ENCODE peak calls at places on chromosomes 13 and 19, in five cellular contexts. One of them, this sample, is unnamed. For H3K4me1 and H3K27me3, the result is how much of the 10 kb centered on the place peaks cover.

GRCh38 chr19:32876919-32877285 is 7.3 kb upstream of the SLC7A9 start:
- DNase-seq in stomach: no peak
- DNase-seq in heart right ventricle: no peak
- DNase-seq in HAP-1: no peak
- DNase-seq in GM23248: no peak
- DNase-seq in this sample: no peak

GRCh38 chr19:28176193-28176592 is 1036.8 kb downstream of the UQCRFS1 start:
- DNase-seq in HAP-1: no peak
- DNase-seq in stomach: no peak
- DNase-seq in GM23248: no peak
- DNase-seq in heart right ventricle: no peak
- DNase-seq in this sample: no peak

GRCh38 chr19:7450243-7451223 is 38.3 kb downstream of the PEX11G start:
- DNase-seq in stomach: no peak
- DNase-seq in heart right ventricle: no peak
- DNase-seq in GM23248: peak
- DNase-seq in HAP-1: no peak
- DNase-seq in this sample: no peak

GRCh38 chr19:18743281-18743825 is 47.8 kb downstream of the COMP start:
- DNase-seq in HAP-1: no peak
- DNase-seq in stomach: peak
- DNase-seq in GM23248: no peak
- DNase-seq in heart right ventricle: peak
- DNase-seq in this sample: peak

GRCh38 chr19:4557971-4558941 is 1.2 kb downstream of the SEMA6B start:
- DNase-seq in HAP-1: peak
- DNase-seq in heart right ventricle: no peak
- DNase-seq in stomach: peak
- DNase-seq in GM23248: peak
- DNase-seq in this sample: no peak

GRCh38 chr19:19446655-19447437 is 41.4 kb downstream of the GATAD2A start:
- DNase-seq in heart right ventricle: no peak
- DNase-seq in GM23248: no peak
- DNase-seq in stomach: no peak
- DNase-seq in HAP-1: no peak
- DNase-seq in this sample: no peak

GRCh38 chr13:50701469-50701868 is 142.0 kb downstream of the DLEU7 start:
- DNase-seq in stomach: no peak
- DNase-seq in HAP-1: no peak
- DNase-seq in GM23248: no peak
- DNase-seq in heart right ventricle: no peak
- DNase-seq in this sample: no peak

GRCh38 chr19:49638360-49638759 is 1.6 kb downstream of the RRAS start:
- DNase-seq in stomach: no peak
- DNase-seq in heart right ventricle: no peak
- DNase-seq in GM23248: peak
- DNase-seq in HAP-1: no peak
- DNase-seq in this sample: no peak

GRCh38 chr19:54493967-54494585 is 8.6 kb upstream of the LAIR2 start:
- DNase-seq in heart right ventricle: no peak
- DNase-seq in GM23248: no peak
- DNase-seq in stomach: no peak
- DNase-seq in HAP-1: no peak
- DNase-seq in this sample: no peak

GRCh38 chr13:49561064-49561410 is 24.3 kb downstream of the RCBTB1 start:
- DNase-seq in heart right ventricle: no peak
- DNase-seq in GM23248: no peak
- DNase-seq in stomach: no peak
- DNase-seq in HAP-1: no peak
- DNase-seq in this sample: no peak

GRCh38 chr19:58571575-58571947 is 1.6 kb downstream of the MZF1 start:
- DNase-seq in HAP-1: no peak
- DNase-seq in stomach: no peak
- DNase-seq in heart right ventricle: no peak
- DNase-seq in GM23248: no peak
- DNase-seq in this sample: no peak

GRCh38 chr13:44436589-44437337 is 63.1 kb downstream of the SERP2 start:
- DNase-seq in stomach: peak
- DNase-seq in HAP-1: peak
- DNase-seq in GM23248: peak
- DNase-seq in heart right ventricle: peak
- DNase-seq in this sample: peak

GRCh38 chr19:16476401-16476800 is 4.6 kb upstream of the EPS15L1 start:
- DNase-seq in HAP-1: no peak
- DNase-seq in GM23248: no peak
- DNase-seq in stomach: no peak
- DNase-seq in heart right ventricle: no peak
- DNase-seq in this sample: no peak

GRCh38 chr13:82717249-82717648 is 1165.0 kb downstream of the SLITRK1 start:
- DNase-seq in HAP-1: no peak
- DNase-seq in heart right ventricle: no peak
- DNase-seq in GM23248: peak
- DNase-seq in stomach: no peak
- DNase-seq in this sample: no peak

GRCh38 chr19:32324631-32325215 is 20.7 kb upstream of the ZNF507 start:
- DNase-seq in GM23248: peak
- DNase-seq in heart right ventricle: no peak
- DNase-seq in stomach: no peak
- DNase-seq in HAP-1: peak
- DNase-seq in this sample: no peak

GRCh38 chr19:30428856-30429255 is 56.7 kb downstream of the ZNF536 start:
- DNase-seq in GM23248: no peak
- DNase-seq in HAP-1: no peak
- DNase-seq in stomach: no peak
- DNase-seq in heart right ventricle: no peak
- DNase-seq in this sample: no peak

GRCh38 chr13:101977475-101977874 is 424.4 kb downstream of the FGF14 start:
- DNase-seq in GM23248: no peak
- DNase-seq in HAP-1: no peak
- DNase-seq in stomach: no peak
- DNase-seq in heart right ventricle: no peak
- DNase-seq in this sample: no peak

GRCh38 chr19:17264641-17264979 is at the start of gene USHBP1:
- DNase-seq in HAP-1: no peak
- DNase-seq in GM23248: no peak
- DNase-seq in stomach: no peak
- DNase-seq in heart right ventricle: peak
- DNase-seq in this sample: no peak

GRCh38 chr13:89393758-89394157 is 1722.6 kb downstream of the SLITRK5 start:
- DNase-seq in heart right ventricle: no peak
- DNase-seq in stomach: no peak
- DNase-seq in GM23248: no peak
- DNase-seq in HAP-1: no peak
- DNase-seq in this sample: no peak

GRCh38 chr13:27347373-27347772 is 76.7 kb downstream of the RASL11A start:
- DNase-seq in heart right ventricle: no peak
- DNase-seq in GM23248: no peak
- DNase-seq in stomach: no peak
- DNase-seq in HAP-1: no peak
- DNase-seq in this sample: no peak

GRCh38 chr19:28705008-28705407 is 507.9 kb downstream of the UQCRFS1 start:
- DNase-seq in heart right ventricle: no peak
- DNase-seq in GM23248: peak
- DNase-seq in stomach: no peak
- DNase-seq in HAP-1: no peak
- DNase-seq in this sample: no peak

GRCh38 chr13:43916828-43917227 is 37.1 kb downstream of the LACC1 start:
- DNase-seq in GM23248: no peak
- DNase-seq in HAP-1: no peak
- DNase-seq in heart right ventricle: no peak
- DNase-seq in stomach: no peak
- DNase-seq in this sample: no peak

GRCh38 chr19:39377373-39378362 is 13.2 kb downstream of the PAF1 start:
- DNase-seq in HAP-1: no peak
- DNase-seq in heart right ventricle: no peak
- DNase-seq in stomach: no peak
- DNase-seq in GM23248: peak
- DNase-seq in this sample: no peak

GRCh38 chr19:8071912-8072311 is 19.4 kb downstream of the CCL25 start:
- DNase-seq in stomach: no peak
- DNase-seq in GM23248: no peak
- DNase-seq in heart right ventricle: no peak
- DNase-seq in HAP-1: no peak
- DNase-seq in this sample: no peak

GRCh38 chr19:28239270-28239669 is 973.7 kb downstream of the UQCRFS1 start:
- DNase-seq in HAP-1: no peak
- DNase-seq in stomach: no peak
- DNase-seq in heart right ventricle: no peak
- DNase-seq in GM23248: peak
- DNase-seq in this sample: no peak

GRCh38 chr19:51724543-51724942 is 752 bp upstream of the HAS1 start:
- DNase-seq in stomach: no peak
- DNase-seq in GM23248: peak
- DNase-seq in heart right ventricle: no peak
- DNase-seq in HAP-1: no peak
- DNase-seq in this sample: no peak

GRCh38 chr19:2271516-2272103 is 10.4 kb downstream of the PEAK3 start:
- DNase-seq in HAP-1: peak
- DNase-seq in stomach: no peak
- DNase-seq in GM23248: peak
- DNase-seq in heart right ventricle: no peak
- DNase-seq in this sample: peak

GRCh38 chr19:33245948-33246728 is 20.5 kb upstream of the SLC7A10 start:
- DNase-seq in stomach: no peak
- DNase-seq in GM23248: no peak
- DNase-seq in HAP-1: no peak
- DNase-seq in heart right ventricle: peak
- DNase-seq in this sample: no peak

GRCh38 chr19:35207391-35207871 is 21.1 kb downstream of the FAM187B start:
- DNase-seq in stomach: no peak
- DNase-seq in heart right ventricle: no peak
- DNase-seq in HAP-1: no peak
- DNase-seq in GM23248: no peak
- DNase-seq in this sample: peak

GRCh38 chr19:35206379-35206778 is 22.2 kb downstream of the FAM187B start:
- DNase-seq in GM23248: no peak
- DNase-seq in heart right ventricle: no peak
- DNase-seq in stomach: no peak
- DNase-seq in HAP-1: no peak
- DNase-seq in this sample: peak

GRCh38 chr19:35206855-35207254 is 21.7 kb downstream of the FAM187B start:
- DNase-seq in HAP-1: no peak
- DNase-seq in heart right ventricle: no peak
- DNase-seq in stomach: peak
- DNase-seq in GM23248: no peak
- DNase-seq in this sample: peak

GRCh38 chr19:35209646-35210045 is 18.9 kb downstream of the FAM187B start:
- DNase-seq in heart right ventricle: no peak
- DNase-seq in HAP-1: no peak
- DNase-seq in stomach: no peak
- DNase-seq in GM23248: no peak
- DNase-seq in this sample: no peak

GRCh38 chr19:35208121-35208520 is 20.4 kb downstream of the FAM187B start:
- DNase-seq in stomach: no peak
- DNase-seq in heart right ventricle: no peak
- DNase-seq in GM23248: no peak
- DNase-seq in HAP-1: no peak
- DNase-seq in this sample: peak
- H3K4me1 ChIP-seq in stomach: under half
- H3K4me1 ChIP-seq in heart right ventricle: under half
- H3K4me1 ChIP-seq in GM23248: under half
- H3K4me1 ChIP-seq in HAP-1: under half
- H3K4me1 ChIP-seq in this sample: under half

DNA sequence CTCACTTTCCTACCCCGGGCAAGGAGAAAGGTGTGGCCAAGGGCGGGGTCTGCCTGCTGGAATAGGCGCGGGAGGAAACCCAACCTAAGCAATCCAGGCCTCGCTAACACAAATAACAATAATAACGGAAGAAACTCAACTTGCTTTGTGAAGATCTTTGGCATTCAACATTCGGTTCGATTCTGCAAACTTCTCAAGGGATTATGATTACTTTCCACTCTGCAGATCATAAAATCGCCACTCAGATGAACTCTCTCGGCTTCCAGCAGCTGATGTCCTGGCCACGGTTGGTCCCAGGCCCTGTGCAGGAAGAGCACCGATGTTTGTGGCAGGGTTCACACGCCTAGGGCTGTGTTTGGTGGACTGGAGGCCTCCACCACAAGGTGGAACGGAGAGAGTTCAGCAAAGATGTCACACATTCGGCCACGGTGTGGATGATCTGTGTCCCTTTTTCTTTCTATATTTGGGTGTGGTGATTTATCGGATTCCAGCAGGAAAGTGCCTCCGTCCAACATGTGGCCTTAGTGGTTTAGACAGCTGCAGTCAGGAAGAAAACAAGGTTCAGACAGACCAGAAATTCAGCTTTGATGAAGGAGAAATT is 420 bp upstream of the SHISA2 start:
- DNase-seq in stomach: no peak
- DNase-seq in GM23248: no peak
- DNase-seq in HAP-1: no peak
- DNase-seq in heart right ventricle: no peak
- DNase-seq in this sample: peak
- H3K27me3 ChIP-seq in stomach: half or more
- H3K27me3 ChIP-seq in GM23248: half or more
- H3K27me3 ChIP-seq in HAP-1: under half
- H3K27me3 ChIP-seq in heart right ventricle: half or more
- H3K27me3 ChIP-seq in this sample: under half

GRCh38 chr13:113047587-113047986 is 58.0 kb upstream of the F7 start:
- DNase-seq in HAP-1: no peak
- DNase-seq in stomach: no peak
- DNase-seq in GM23248: no peak
- DNase-seq in heart right ventricle: peak
- DNase-seq in this sample: no peak

GRCh38 chr13:113045214-113046007 is 60.2 kb upstream of the F7 start:
- DNase-seq in HAP-1: no peak
- DNase-seq in stomach: no peak
- DNase-seq in heart right ventricle: peak
- DNase-seq in GM23248: no peak
- DNase-seq in this sample: no peak

GRCh38 chr13:113044431-113045114 is 61.0 kb upstream of the F7 start:
- DNase-seq in HAP-1: no peak
- DNase-seq in GM23248: peak
- DNase-seq in stomach: no peak
- DNase-seq in heart right ventricle: peak
- DNase-seq in this sample: no peak

GRCh38 chr13:113046883-113047244 is 58.7 kb upstream of the F7 start:
- DNase-seq in GM23248: no peak
- DNase-seq in stomach: no peak
- DNase-seq in heart right ventricle: peak
- DNase-seq in HAP-1: no peak
- DNase-seq in this sample: no peak

GRCh38 chr13:113046066-113046882 is 59.3 kb upstream of the F7 start:
- DNase-seq in HAP-1: no peak
- DNase-seq in heart right ventricle: peak
- DNase-seq in GM23248: no peak
- DNase-seq in stomach: no peak
- DNase-seq in this sample: no peak
- H3K4me3 ChIP-seq in HAP-1: no peak
- H3K4me3 ChIP-seq in heart right ventricle: no peak
- H3K4me3 ChIP-seq in GM23248: no peak
- H3K4me3 ChIP-seq in stomach: no peak
- H3K4me3 ChIP-seq in this sample: no peak

DNA sequence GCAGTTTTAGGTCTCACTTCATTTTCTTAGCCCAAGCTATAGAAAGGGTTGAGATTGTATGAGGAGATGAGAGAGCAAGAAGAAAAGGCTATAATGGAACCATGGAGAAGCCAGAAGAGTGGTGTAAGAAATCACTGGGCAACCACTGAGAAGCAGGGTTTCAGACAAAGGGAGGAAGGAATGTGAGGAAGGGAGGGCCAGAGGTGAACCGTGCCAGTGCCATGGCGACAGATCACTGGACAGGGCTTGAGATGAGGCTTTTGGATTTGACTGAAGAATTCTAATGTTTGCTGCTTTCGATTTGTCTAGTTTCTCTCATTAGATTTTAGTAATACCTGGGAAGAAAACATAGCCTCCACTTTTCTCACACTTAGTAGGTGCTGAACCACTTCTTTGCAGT is 6.3 kb upstream of the GPR183 start:
- DNase-seq in stomach: no peak
- DNase-seq in GM23248: peak
- DNase-seq in HAP-1: no peak
- DNase-seq in heart right ventricle: no peak
- DNase-seq in this sample: no peak
- H3K4me1 ChIP-seq in stomach: under half
- H3K4me1 ChIP-seq in GM23248: half or more
- H3K4me1 ChIP-seq in HAP-1: under half
- H3K4me1 ChIP-seq in heart right ventricle: under half
- H3K4me1 ChIP-seq in this sample: under half